ENCODE peak calls at places on chromosome 17, in four cellular contexts. W is esophagus squamous epithelium, C is IMR-90, S is heart left ventricle. H is an unnamed sample.

GRCh38 chr17:6643460-6644125 is 2.7 kb downstream of the TXNDC17 start:
- DNase-seq in W (no peak), C (peak; percentile 66), S (no peak), H (no peak)

GRCh38 chr17:74460996-74461395 is 5.4 kb upstream of the CD300A start:
- DNase-seq in C (no peak), S (no peak), W (no peak), H (no peak)

GRCh38 chr17:47232465-47232864 is 21.2 kb upstream of the ITGB3 start:
- DNase-seq in W (no peak), C (no peak), S (no peak), H (no peak)

GRCh38 chr17:81553616-81554181 is 1.5 kb upstream of the FAAP100 start:
- DNase-seq in W (no peak), C (peak; percentile 99), S (no peak), H (peak; percentile 60)

GRCh38 chr17:58174871-58175270 is 8.1 kb downstream of the OR4D2 start:
- DNase-seq in C (no peak), W (no peak), S (no peak), H (no peak)

GRCh38 chr17:38735161-38735997 is 5.2 kb downstream of the CISD3 start:
- DNase-seq in W (no peak), S (peak; percentile 70), C (no peak), H (peak; percentile 79)

GRCh38 chr17:69764137-69764536 is 310.9 kb upstream of the KCNJ16 start:
- DNase-seq in W (no peak), C (peak; percentile 21), S (no peak), H (no peak)

GRCh38 chr17:55354010-55354409 is 67.6 kb downstream of the MMD start:
- DNase-seq in S (no peak), C (no peak), W (no peak), H (no peak)

GRCh38 chr17:77126519-77126918 is 14.2 kb upstream of the SEC14L1 start:
- DNase-seq in C (no peak), W (no peak), S (no peak), H (no peak)

GRCh38 chr17:1515640-1516402 is 591 bp downstream of the INPP5K start:
- DNase-seq in C (peak; percentile 91), W (no peak), S (peak; percentile 66), H (peak; percentile 32)

GRCh38 chr17:3974138-3974687 is 10.0 kb upstream of the ATP2A3 start:
- DNase-seq in W (no peak), S (no peak), C (no peak), H (no peak)

GRCh38 chr17:43308999-43309398 is 75.2 kb upstream of the RNU2-1 start:
- DNase-seq in C (no peak), S (no peak), W (no peak), H (no peak)

GRCh38 chr17:42871647-42872046 is 20.6 kb downstream of the AOC3 start:
- DNase-seq in S (no peak), C (no peak), W (no peak), H (no peak)

GRCh38 chr17:3913531-3914318 is 2.5 kb downstream of the P2RX1 start:
- DNase-seq in S (peak; percentile 83), C (peak; percentile 76), W (no peak), H (peak; percentile 76)

GRCh38 chr17:72926171-72926570 is 166.3 kb downstream of the SLC39A11 start:
- DNase-seq in S (no peak), W (no peak), C (peak; percentile 41), H (no peak)

GRCh38 chr17:77884967-77885641 is 73.4 kb upstream of the TNRC6C start:
- DNase-seq in C (no peak), S (no peak), W (no peak), H (peak; percentile 39)

GRCh38 chr17:5769936-5770335 is 185.6 kb upstream of the NLRP1 start:
- DNase-seq in W (no peak), S (no peak), C (no peak), H (no peak)

GRCh38 chr17:35166526-35166925 is 18.9 kb downstream of the UNC45B start:
- DNase-seq in C (no peak), W (no peak), S (no peak), H (no peak)

GRCh38 chr17:57923182-57923872 is 31.9 kb downstream of the CUEDC1 start:
- DNase-seq in S (no peak), C (no peak), W (no peak), H (no peak)

GRCh38 chr17:39800540-39800939 is 62.8 kb downstream of the GRB7 start:
- DNase-seq in S (no peak), C (no peak), W (no peak), H (no peak)

GRCh38 chr17:64455993-64456885 is 7.3 kb downstream of the MILR1 start:
- DNase-seq in S (no peak), C (no peak), W (no peak), H (no peak)

GRCh38 chr17:45873728-45874127 is 20.6 kb upstream of the MAPT start:
- DNase-seq in C (no peak), S (no peak), W (no peak), H (peak; percentile 42)

GRCh38 chr17:70446446-70446845 is 277.1 kb downstream of the KCNJ2 start:
- DNase-seq in W (no peak), C (no peak), S (no peak), H (no peak)

GRCh38 chr17:78206298-78206697 is 7.8 kb upstream of the BIRC5 start:
- DNase-seq in W (no peak), S (no peak), C (no peak), H (no peak)

GRCh38 chr17:81322271-81323082 is 27.4 kb upstream of the SLC38A10 start:
- DNase-seq in W (no peak), C (no peak), S (no peak), H (peak; percentile 51)

GRCh38 chr17:16446338-16446983 is 31.1 kb downstream of the TRPV2 start:
- DNase-seq in C (no peak), S (no peak), W (no peak), H (no peak)

GRCh38 chr17:79874329-79874981 is 35.2 kb upstream of the CBX4 start:
- DNase-seq in W (no peak), C (peak; percentile 24), S (no peak), H (no peak)

GRCh38 chr17:69724236-69724635 is 309.7 kb downstream of the MAP2K6 start:
- DNase-seq in S (no peak), C (peak; percentile 30), W (no peak), H (no peak)

GRCh38 chr17:11135819-11136218 is 105.2 kb upstream of the SHISA6 start:
- DNase-seq in S (no peak), C (no peak), W (no peak), H (no peak)

GRCh38 chr17:78359936-78360370 is at the start of gene SOCS3:
- DNase-seq in S (peak; percentile 95), C (peak; percentile 94), W (peak; percentile 79), H (peak; percentile 85)

GRCh38 chr17:661509-661908 is 53.1 kb downstream of the VPS53 start:
- DNase-seq in W (no peak), S (no peak), C (no peak), H (no peak)

GRCh38 chr17:49132699-49133364 is at the start of gene B4GALNT2:
- DNase-seq in C (no peak), W (no peak), S (no peak), H (no peak)
- H3K4me3 ChIP-seq in C (peak within 1 kb of the TSS; percentile 41), W (peak within 1 kb of the TSS; percentile 43), S (peak within 1 kb of the TSS; percentile 12), H (no peak within 1 kb of the TSS)

DNA sequence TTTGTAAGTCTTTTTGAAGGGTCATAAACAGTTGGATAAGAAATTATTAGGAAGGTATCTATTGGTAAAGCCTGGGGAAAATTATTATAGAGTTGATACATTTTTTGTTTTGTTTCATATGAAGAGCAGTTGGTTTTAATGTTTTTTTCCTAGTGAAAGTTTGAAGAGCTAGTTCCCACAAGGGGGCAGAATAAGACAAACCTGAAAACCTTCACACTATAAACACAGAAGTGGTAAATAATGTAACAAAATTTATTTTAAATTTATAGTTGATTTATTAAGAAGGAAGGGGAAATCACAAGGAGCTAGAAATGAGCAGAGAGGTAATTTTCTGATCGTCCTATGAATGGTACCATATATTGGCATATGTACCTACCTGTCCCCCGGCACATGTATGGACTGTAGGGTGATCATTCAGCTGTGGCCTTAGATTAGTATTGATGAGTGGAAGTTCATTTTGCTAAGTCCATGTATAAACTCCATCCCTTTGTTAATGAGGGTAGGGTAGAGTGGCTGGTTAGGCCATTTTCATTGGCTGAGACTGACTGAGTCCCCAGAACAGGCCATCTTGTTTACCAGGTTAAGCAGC is 116.3 kb downstream of the TANC2 start:
- DNase-seq in W (no peak), C (peak; percentile 58), S (no peak), H (no peak)
- TF ChIP-seq CTCF in W (peak; percentile 28), C (peak; percentile 62), S (peak; percentile 51), H (peak; percentile 57)

DNA sequence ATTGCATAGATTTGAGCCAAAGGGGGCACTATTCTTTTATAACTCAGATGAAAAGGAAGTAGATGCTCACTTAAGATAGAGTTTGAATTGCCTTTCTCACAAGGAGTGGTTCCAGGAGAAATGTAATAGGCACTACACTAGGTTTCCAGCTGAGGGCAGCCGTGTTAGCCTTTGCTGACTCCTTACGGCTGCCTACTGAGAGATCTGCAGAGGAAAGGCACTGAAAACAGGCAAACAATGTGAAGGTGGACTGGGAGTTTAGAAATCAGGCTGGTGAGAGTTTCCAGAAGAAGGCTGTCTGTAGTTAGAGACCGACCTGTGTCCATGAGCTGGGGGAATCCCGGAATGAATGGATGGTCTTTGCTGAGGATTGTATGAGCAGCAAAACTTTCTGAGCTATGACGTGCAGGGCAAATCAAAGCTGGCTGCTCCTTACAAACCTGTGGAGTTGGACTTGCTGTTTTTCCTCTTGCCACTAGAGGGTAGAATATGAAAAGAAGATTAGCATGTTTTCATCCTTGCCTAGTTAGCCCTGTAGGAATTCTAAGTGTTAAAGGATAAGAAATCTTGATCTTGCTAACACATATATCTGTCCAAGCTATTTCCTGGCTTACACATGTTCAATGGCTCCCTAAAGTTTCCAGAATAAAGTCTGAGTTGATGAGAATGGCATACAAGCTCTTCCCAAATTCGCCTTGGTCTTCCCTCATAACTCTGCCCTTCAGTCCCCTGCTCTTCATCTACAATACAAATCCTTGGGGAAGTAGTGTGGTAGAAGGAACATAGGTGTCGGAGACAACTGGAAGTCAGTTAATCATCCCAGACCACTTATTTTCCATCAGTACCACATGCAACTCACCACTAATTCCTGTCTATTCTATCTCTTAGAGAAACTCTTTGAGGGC is 20.1 kb upstream of the TAOK1 start:
- DNase-seq in C (peak; percentile 85), W (no peak), S (peak; percentile 51), H (peak; percentile 37)
- H3K4me3 ChIP-seq in C (peak overlapping the region; percentile 36), W (peak overlapping the region; percentile 16), S (peak overlapping the region; percentile 41), H (peak overlapping the region; percentile 15)

GRCh38 chr17:27631897-27632725 is 1.1 kb downstream of the LGALS9 start:
- DNase-seq in S (no peak), W (no peak), C (no peak), H (no peak)
- TF ChIP-seq CTCF in S (no peak), W (no peak), C (no peak), H (no peak)

GRCh38 chr17:50558955-50559614 is 1.4 kb upstream of the CACNA1G start:
- DNase-seq in W (no peak), S (no peak), C (no peak), H (no peak)
- H3K4me3 ChIP-seq in W (peak overlapping the region; percentile 54), S (peak overlapping the region; percentile 61), C (no peak overlapping the region), H (no peak overlapping the region)

H was measured in BE2C.